ENCODE peak calls at places on chromosome 6, in nine cellular contexts. T, C, J, D, W, L, S, I and F are unnamed samples.
A peak's percentile ranks its signal among the peaks of the same experiment; 100 is the strongest.

GRCh38 chr6:101614774-101615173 is 221.3 kb downstream of the GRIK2 start:
- DNase-seq in T (peak; percentile 85), C (peak; percentile 87), J (no peak), D (peak; percentile 82), W (no peak), L (no peak), S (no peak), I (no peak), F (no peak)

GRCh38 chr6:150685860-150686259 is 86.2 kb downstream of the PLEKHG1 start:
- DNase-seq in T (peak; percentile 39), C (peak; percentile 1), J (no peak), D (no peak), W (no peak), L (no peak), S (peak; percentile 88), I (peak; percentile 23), F (no peak)

GRCh38 chr6:142746524-142746923 is 198.5 kb downstream of the HIVEP2 start:
- DNase-seq in T (no peak), C (peak; percentile 27), J (no peak), D (no peak), W (peak; percentile 44), L (peak; percentile 20), S (no peak), I (peak; percentile 56), F (no peak)

GRCh38 chr6:31717499-31718222 is 2.5 kb downstream of the LY6G6D start:
- DNase-seq in T (no peak), C (no peak), J (no peak), D (no peak), W (no peak), L (peak; percentile 44), S (no peak), I (peak; percentile 74), F (no peak)

GRCh38 chr6:144190593-144190992 is 40.3 kb downstream of the STX11 start:
- DNase-seq in T (no peak), C (peak; percentile 79), J (no peak), D (peak; percentile 59), W (no peak), L (peak; percentile 71), S (no peak), I (no peak), F (peak; percentile 14)

GRCh38 chr6:108693406-108694154 is 132.9 kb downstream of the FOXO3 start:
- DNase-seq in T (no peak), C (no peak), J (no peak), D (no peak), W (no peak), L (no peak), S (no peak), I (no peak), F (no peak)

GRCh38 chr6:71510057-71510713 is 221.6 kb downstream of the OGFRL1 start:
- DNase-seq in T (peak; percentile 27), C (peak; percentile 84), J (peak; percentile 28), D (peak; percentile 68), W (no peak), L (peak; percentile 38), S (peak; percentile 68), I (peak; percentile 9), F (peak; percentile 15)

GRCh38 chr6:21800948-21801438 is 207.4 kb downstream of the SOX4 start:
- DNase-seq in T (no peak), C (peak; percentile 67), J (no peak), D (peak; percentile 81), W (no peak), L (peak; percentile 20), S (no peak), I (peak; percentile 39), F (no peak)

GRCh38 chr6:31462964-31463940 is 34.7 kb upstream of the MICB start:
- DNase-seq in T (peak; percentile 93), C (peak; percentile 60), J (peak; percentile 70), D (peak; percentile 65), W (peak; percentile 94), L (peak; percentile 92), S (peak; percentile 91), I (peak; percentile 92), F (peak; percentile 81)

GRCh38 chr6:29797120-29797519 is 30.5 kb upstream of the HLA-G start:
- DNase-seq in T (no peak), C (peak; percentile 39), J (no peak), D (no peak), W (no peak), L (no peak), S (no peak), I (no peak), F (no peak)

GRCh38 chr6:148211777-148212324 is 130.8 kb upstream of the SASH1 start:
- DNase-seq in T (no peak), C (no peak), J (no peak), D (no peak), W (no peak), L (no peak), S (no peak), I (no peak), F (no peak)

GRCh38 chr6:93222071-93222851 is 197.1 kb downstream of the EPHA7 start:
- DNase-seq in T (no peak), C (no peak), J (no peak), D (no peak), W (no peak), L (no peak), S (no peak), I (no peak), F (no peak)

GRCh38 chr6:148208298-148208697 is 134.3 kb upstream of the SASH1 start:
- DNase-seq in T (no peak), C (no peak), J (no peak), D (no peak), W (no peak), L (no peak), S (no peak), I (no peak), F (no peak)

GRCh38 chr6:123808556-123808955 is 4.9 kb downstream of the NKAIN2 start:
- DNase-seq in T (no peak), C (no peak), J (no peak), D (no peak), W (no peak), L (no peak), S (no peak), I (no peak), F (no peak)

GRCh38 chr6:121971886-121972285 is 427.6 kb upstream of the HSF2 start:
- DNase-seq in T (no peak), C (peak; percentile 46), J (no peak), D (peak; percentile 61), W (no peak), L (no peak), S (no peak), I (no peak), F (no peak)

GRCh38 chr6:154537486-154537885 is 27.0 kb upstream of the CNKSR3 start:
- DNase-seq in T (no peak), C (no peak), J (no peak), D (no peak), W (no peak), L (no peak), S (no peak), I (no peak), F (no peak)

GRCh38 chr6:64083261-64083660 is 447.7 kb downstream of the PHF3 start:
- DNase-seq in T (no peak), C (no peak), J (no peak), D (no peak), W (no peak), L (no peak), S (no peak), I (no peak), F (no peak)

GRCh38 chr6:41411961-41412360 is 76.6 kb downstream of the NCR2 start:
- DNase-seq in T (no peak), C (no peak), J (no peak), D (no peak), W (no peak), L (no peak), S (no peak), I (no peak), F (no peak)

GRCh38 chr6:158039571-158040050 is 57.9 kb downstream of the SYNJ2 start:
- DNase-seq in T (no peak), C (peak; percentile 52), J (peak; percentile 29), D (peak; percentile 87), W (no peak), L (no peak), S (peak; percentile 66), I (peak; percentile 61), F (peak; percentile 62)

GRCh38 chr6:170018422-170019258 is 267.2 kb downstream of the ERMARD start:
- DNase-seq in T (no peak), C (no peak), J (no peak), D (no peak), W (no peak), L (no peak), S (no peak), I (no peak), F (no peak)

GRCh38 chr6:11650711-11651110 is 113.2 kb downstream of the TMEM170B start:
- DNase-seq in T (no peak), C (no peak), J (no peak), D (no peak), W (no peak), L (no peak), S (no peak), I (no peak), F (no peak)

GRCh38 chr6:4470698-4471210 is 305.4 kb upstream of the CDYL start:
- DNase-seq in T (no peak), C (no peak), J (no peak), D (no peak), W (no peak), L (no peak), S (no peak), I (no peak), F (no peak)

GRCh38 chr6:28207244-28208179 is 17.6 kb upstream of the ZSCAN9 start:
- DNase-seq in T (no peak), C (peak; percentile 34), J (no peak), D (peak; percentile 11), W (no peak), L (no peak), S (peak; percentile 79), I (no peak), F (no peak)

GRCh38 chr6:131654326-131654725 is 17.2 kb downstream of the ENPP3 start:
- DNase-seq in T (no peak), C (no peak), J (no peak), D (no peak), W (no peak), L (no peak), S (no peak), I (no peak), F (no peak)
- H3K27ac ChIP-seq in T (no peak overlapping the region), C (no peak overlapping the region), J (no peak overlapping the region), D (no peak overlapping the region), W (no peak overlapping the region), L (no peak overlapping the region), S (no peak overlapping the region), I (no peak overlapping the region), F (no peak overlapping the region)

GRCh38 chr6:156849806-156850205 is 72.6 kb downstream of the ARID1B start:
- DNase-seq in T (no peak), C (no peak), J (no peak), D (no peak), W (no peak), L (no peak), S (no peak), I (no peak), F (no peak)
- H3K4me1 ChIP-seq in T (peaks cover 6% of the 10 kb centered on the region), C (peaks cover 18% of the 10 kb centered on the region), J (peaks cover 100% of the 10 kb centered on the region), D (peaks cover 8% of the 10 kb centered on the region), W (peaks cover 59% of the 10 kb centered on the region), L (peaks cover 50% of the 10 kb centered on the region), S (peaks cover 63% of the 10 kb centered on the region), I (peaks cover 11% of the 10 kb centered on the region), F (peaks cover 99% of the 10 kb centered on the region)

GRCh38 chr6:83867043-83867442 is 7.6 kb downstream of the CYB5R4 start:
- DNase-seq in T (no peak), C (no peak), J (no peak), D (no peak), W (no peak), L (no peak), S (no peak), I (no peak), F (no peak)
- H3K9me3 ChIP-seq in T (peaks cover 4% of the 10 kb centered on the region), C (no peaks in the 10 kb centered on the region), J (no peaks in the 10 kb centered on the region), D (no peaks in the 10 kb centered on the region), W (peaks cover 11% of the 10 kb centered on the region), L (no peaks in the 10 kb centered on the region), S (peaks cover 19% of the 10 kb centered on the region), I (no peaks in the 10 kb centered on the region), F (no peaks in the 10 kb centered on the region)

GRCh38 chr6:72620866-72621242 is 1.0 kb upstream of the KCNQ5 start:
- DNase-seq in T (no peak), C (no peak), J (no peak), D (no peak), W (peak; percentile 30), L (no peak), S (peak; percentile 80), I (no peak), F (no peak)
- H3K27ac ChIP-seq in T (no peak overlapping the region), C (no peak overlapping the region), J (no peak overlapping the region), D (no peak overlapping the region), W (peak overlapping the region; percentile 25), L (no peak overlapping the region), S (no peak overlapping the region), I (no peak overlapping the region), F (peak overlapping the region; percentile 81)